ENCODE peak calls at places on chromosomes 2 and 18, in seven cellular contexts. D is NB4, W is heart right ventricle, C is Panc1, R is fibroblast of the aortic adventitia, E is GM12864, B is AG04449. P is an unnamed sample.
A peak's percentile ranks its signal among the peaks of the same experiment; 100 is the strongest.

GRCh38 chr2:207224814-207225482 is 59.2 kb upstream of the KLF7 start:
- DNase-seq in D (no peak), W (no peak), C (no peak), R (no peak), E (no peak), B (no peak), P (no peak)

GRCh38 chr2:196195302-196195701 is 23.9 kb upstream of the STK17B start:
- DNase-seq in D (peak; percentile 39), W (no peak), C (no peak), R (no peak), E (no peak), B (no peak), P (no peak)

GRCh38 chr18:61528961-61529360 is 195.7 kb downstream of the CDH20 start:
- DNase-seq in D (no peak), W (no peak), C (no peak), R (no peak), E (no peak), B (no peak), P (no peak)

GRCh38 chr18:47964086-47964485 is 33.6 kb upstream of the SMAD2 start:
- DNase-seq in D (no peak), W (no peak), C (no peak), R (no peak), E (no peak), B (no peak), P (no peak)

GRCh38 chr18:9944805-9945204 is 31.0 kb downstream of the VAPA start:
- DNase-seq in D (peak; percentile 77), W (no peak), C (no peak), R (no peak), E (no peak), B (no peak), P (no peak)

GRCh38 chr18:5294113-5294617 is 1.4 kb downstream of the ZBTB14 start:
- DNase-seq in D (no peak), W (no peak), C (no peak), R (no peak), E (no peak), B (no peak), P (peak; percentile 8)

GRCh38 chr2:212237350-212238095 is 301.1 kb downstream of the ERBB4 start:
- DNase-seq in D (no peak), W (no peak), C (no peak), R (no peak), E (no peak), B (no peak), P (no peak)

GRCh38 chr2:19178175-19178574 is 180.2 kb downstream of the OSR1 start:
- DNase-seq in D (no peak), W (no peak), C (no peak), R (peak; percentile 87), E (no peak), B (no peak), P (peak; percentile 17)

GRCh38 chr2:97774425-97774824 is 61.0 kb downstream of the ZAP70 start:
- DNase-seq in D (peak; percentile 19), W (no peak), C (no peak), R (no peak), E (no peak), B (no peak), P (no peak)

GRCh38 chr2:54482725-54483124 is 26.6 kb downstream of the SPTBN1 start:
- DNase-seq in D (peak; percentile 55), W (peak; percentile 37), C (no peak), R (peak; percentile 89), E (no peak), B (peak; percentile 53), P (peak; percentile 91)

GRCh38 chr18:37253424-37254255 is 312.0 kb downstream of the CELF4 start:
- DNase-seq in D (no peak), W (peak; percentile 25), C (no peak), R (no peak), E (no peak), B (no peak), P (no peak)

GRCh38 chr2:159755788-159756187 is 42.2 kb downstream of the CD302 start:
- DNase-seq in D (peak; percentile 30), W (no peak), C (peak; percentile 43), R (no peak), E (no peak), B (no peak), P (no peak)

GRCh38 chr2:217710218-217710565 is 292.6 kb downstream of the TNS1 start:
- DNase-seq in D (no peak), W (no peak), C (no peak), R (peak; percentile 37), E (no peak), B (peak; percentile 88), P (peak; percentile 91)

GRCh38 chr2:133266075-133266925 is 302.0 kb downstream of the NCKAP5 start:
- DNase-seq in D (no peak), W (peak; percentile 26), C (no peak), R (peak; percentile 30), E (no peak), B (no peak), P (peak; percentile 10)

GRCh38 chr2:240258685-240259084 is 118.2 kb upstream of the OTOS start:
- DNase-seq in D (no peak), W (no peak), C (no peak), R (no peak), E (no peak), B (no peak), P (no peak)

GRCh38 chr18:70363861-70364260 is 75.0 kb downstream of the SOCS6 start:
- DNase-seq in D (peak; percentile 28), W (no peak), C (no peak), R (peak; percentile 74), E (no peak), B (no peak), P (peak; percentile 50)

GRCh38 chr2:172102159-172102857 is 392 bp downstream of the DLX2 start:
- DNase-seq in D (peak; percentile 87), W (no peak), C (no peak), R (peak; percentile 63), E (no peak), B (no peak), P (peak; percentile 82)

GRCh38 chr18:26034850-26035497 is 55.4 kb downstream of the SS18 start:
- DNase-seq in D (no peak), W (no peak), C (no peak), R (no peak), E (no peak), B (no peak), P (no peak)

GRCh38 chr2:189412330-189412953 is 28.8 kb upstream of the WDR75 start:
- DNase-seq in D (peak; percentile 55), W (no peak), C (no peak), R (peak; percentile 85), E (peak; percentile 2), B (no peak), P (peak; percentile 68)

GRCh38 chr18:22311301-22311700 is 106.4 kb downstream of the CTAGE1 start:
- DNase-seq in D (no peak), W (no peak), C (no peak), R (peak; percentile 91), E (no peak), B (no peak), P (peak; percentile 49)

GRCh38 chr2:39107724-39108273 is 13.1 kb downstream of the SOS1 start:
- DNase-seq in D (no peak), W (no peak), C (no peak), R (no peak), E (no peak), B (no peak), P (no peak)

GRCh38 chr2:191066281-191067233 is 52.6 kb upstream of the STAT1 start:
- DNase-seq in D (peak; percentile 29), W (no peak), C (no peak), R (no peak), E (no peak), B (no peak), P (peak; percentile 17)
- H3K4me3 ChIP-seq in D (no peak overlapping the region), W (no peak overlapping the region), C (no peak overlapping the region), R (no peak overlapping the region), E (no peak overlapping the region), B (no peak overlapping the region), P (no peak overlapping the region)

DNA sequence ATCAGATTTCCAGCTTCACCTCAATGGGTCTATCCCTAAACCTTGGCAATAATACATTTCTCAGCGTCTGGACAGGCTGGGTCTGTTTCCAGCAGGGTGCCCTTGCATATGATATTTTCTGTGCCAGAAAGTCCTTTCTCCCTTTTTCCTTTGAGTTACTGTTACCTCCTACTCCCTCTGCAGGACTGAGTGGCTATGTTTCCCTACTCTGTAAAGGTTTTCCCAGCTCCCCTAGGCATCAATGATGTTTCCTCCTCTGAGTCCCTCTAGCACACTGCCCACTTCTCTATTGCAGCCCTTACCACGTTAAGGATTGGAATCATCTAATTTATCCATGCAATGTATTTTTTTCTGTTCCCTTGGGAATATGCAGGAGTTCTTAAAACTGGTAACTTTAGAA is 118.3 kb upstream of the REV1 start:
- DNase-seq in D (no peak), W (no peak), C (no peak), R (no peak), E (no peak), B (no peak), P (peak; percentile 12)
- TF ChIP-seq CTCF in D (no peak), W (no peak), C (no peak), R (no peak), E (no peak), B (peak; percentile 4), P (peak; percentile 37)

DNA sequence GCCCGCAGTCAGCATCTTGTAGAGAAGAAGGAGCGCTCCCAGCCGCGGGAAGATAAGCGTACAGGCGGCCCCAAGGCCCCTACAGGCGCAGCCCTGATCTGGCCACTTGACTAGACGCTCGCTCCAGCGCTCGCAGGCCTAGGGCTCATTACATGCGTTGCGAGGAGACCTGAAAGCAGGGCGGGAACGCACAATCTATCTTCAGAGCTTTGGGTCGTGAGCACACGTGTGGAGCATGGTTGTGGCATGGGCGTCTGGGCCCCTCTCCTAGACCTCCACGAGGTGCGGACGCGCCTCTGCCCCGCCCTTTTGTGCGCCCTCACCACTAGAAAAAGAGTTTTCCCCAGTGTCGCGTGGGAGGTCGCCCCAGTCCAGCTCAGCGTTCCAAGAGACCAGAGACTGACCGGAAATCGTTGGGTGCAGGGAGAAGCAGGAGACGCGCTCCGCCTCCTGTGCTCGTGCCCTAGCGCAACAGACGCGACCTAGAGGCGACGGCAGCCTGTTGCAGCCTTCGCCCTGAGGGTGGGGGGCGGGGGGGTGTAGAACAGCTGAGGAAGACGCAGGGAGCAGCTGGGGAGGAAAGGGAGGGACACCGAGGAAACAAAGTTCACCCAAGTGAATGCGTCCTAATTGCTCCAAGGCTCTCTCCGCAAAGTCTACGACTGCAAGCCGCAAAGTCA is 12.6 kb downstream of the NR4A2 start:
- DNase-seq in D (no peak), W (peak; percentile 57), C (no peak), R (peak; percentile 17), E (no peak), B (no peak), P (no peak)
- H3K4me3 ChIP-seq in D (no peak overlapping the region), W (peak overlapping the region; percentile 62), C (peak overlapping the region; percentile 59), R (peak overlapping the region; percentile 58), E (no peak overlapping the region), B (peak overlapping the region; percentile 44), P (peak overlapping the region; percentile 59)

GRCh38 chr2:220051716-220052115 is 424.3 kb downstream of the SLC4A3 start:
- DNase-seq in D (no peak), W (no peak), C (no peak), R (no peak), E (no peak), B (no peak), P (no peak)

GRCh38 chr2:220057922-220058321 is 430.5 kb downstream of the SLC4A3 start:
- DNase-seq in D (no peak), W (no peak), C (no peak), R (no peak), E (no peak), B (no peak), P (no peak)

DNA sequence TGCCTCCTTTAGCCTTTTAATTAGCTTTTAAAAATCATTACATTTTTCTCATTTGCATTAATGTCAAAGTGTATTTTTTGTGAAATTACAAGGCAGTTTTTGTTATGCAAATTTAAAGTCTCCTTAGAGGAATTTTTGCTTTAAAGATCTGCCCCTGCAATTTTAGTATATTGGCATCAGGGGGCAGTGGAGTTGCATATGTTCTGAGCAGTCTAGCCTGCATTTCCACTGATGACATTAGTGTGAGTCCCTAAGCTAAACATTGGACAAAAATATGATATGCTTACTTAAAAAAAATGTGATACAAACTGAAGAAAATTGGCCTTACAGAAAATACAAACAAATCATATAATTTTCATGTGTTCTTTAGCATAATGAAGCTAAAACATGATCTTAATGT is 426.5 kb downstream of the SLC4A3 start:
- DNase-seq in D (peak; percentile 39), W (no peak), C (no peak), R (no peak), E (no peak), B (no peak), P (no peak)
- TF ChIP-seq CTCF in D (peak; percentile 41), W (no peak), C (peak; percentile 47), R (no peak), E (peak; percentile 9), B (no peak), P (peak; percentile 5)

P was measured in AG10803.